ENCODE peak calls at places on chromosome 17, in six cellular contexts. One of them, this sample, is unnamed.

GRCh38 chr17:35447494-35447893 is 1.1 kb downstream of the SLFN13 start:
- DNase-seq in GM12878: no peak
- DNase-seq in K562: no peak
- DNase-seq in H1: no peak
- DNase-seq in HCT116: no peak
- DNase-seq in SK-N-SH: no peak
- DNase-seq in this sample: no peak

GRCh38 chr17:40150215-40150614 is 9.9 kb downstream of the CASC3 start:
- DNase-seq in SK-N-SH: no peak
- DNase-seq in GM12878: no peak
- DNase-seq in K562: no peak
- DNase-seq in H1: no peak
- DNase-seq in HCT116: no peak
- DNase-seq in this sample: no peak

GRCh38 chr17:20992987-20993862 is 49.6 kb downstream of the USP22 start:
- DNase-seq in GM12878: peak
- DNase-seq in H1: peak
- DNase-seq in K562: peak
- DNase-seq in SK-N-SH: peak
- DNase-seq in HCT116: peak
- DNase-seq in this sample: peak

GRCh38 chr17:78172284-78173024 is 4.1 kb downstream of the SYNGR2 start:
- DNase-seq in K562: no peak
- DNase-seq in HCT116: no peak
- DNase-seq in GM12878: no peak
- DNase-seq in SK-N-SH: no peak
- DNase-seq in H1: peak
- DNase-seq in this sample: no peak

GRCh38 chr17:68532826-68533225 is 20.6 kb downstream of the PRKAR1A start:
- DNase-seq in H1: no peak
- DNase-seq in K562: no peak
- DNase-seq in GM12878: no peak
- DNase-seq in HCT116: no peak
- DNase-seq in SK-N-SH: no peak
- DNase-seq in this sample: no peak

GRCh38 chr17:45841883-45842525 is 2.7 kb upstream of the SPPL2C start:
- DNase-seq in SK-N-SH: no peak
- DNase-seq in HCT116: no peak
- DNase-seq in K562: no peak
- DNase-seq in GM12878: no peak
- DNase-seq in H1: no peak
- DNase-seq in this sample: no peak

GRCh38 chr17:77863814-77864161 is 94.7 kb upstream of the TNRC6C start:
- DNase-seq in GM12878: no peak
- DNase-seq in H1: no peak
- DNase-seq in SK-N-SH: peak
- DNase-seq in K562: peak
- DNase-seq in HCT116: no peak
- DNase-seq in this sample: peak

GRCh38 chr17:4949321-4950074 is 1.2 kb upstream of the PFN1 start:
- DNase-seq in SK-N-SH: peak
- DNase-seq in H1: peak
- DNase-seq in K562: peak
- DNase-seq in GM12878: no peak
- DNase-seq in HCT116: peak
- DNase-seq in this sample: peak

GRCh38 chr17:8220783-8221662 is 10.6 kb upstream of the AURKB start:
- DNase-seq in K562: peak
- DNase-seq in GM12878: peak
- DNase-seq in SK-N-SH: peak
- DNase-seq in H1: peak
- DNase-seq in HCT116: peak
- DNase-seq in this sample: peak

GRCh38 chr17:41836550-41837196 is 641 bp upstream of the NT5C3B start:
- DNase-seq in K562: no peak
- DNase-seq in HCT116: no peak
- DNase-seq in GM12878: no peak
- DNase-seq in SK-N-SH: no peak
- DNase-seq in H1: no peak
- DNase-seq in this sample: no peak

GRCh38 chr17:41835214-41835799 is 725 bp downstream of the NT5C3B start:
- DNase-seq in SK-N-SH: no peak
- DNase-seq in H1: no peak
- DNase-seq in HCT116: no peak
- DNase-seq in GM12878: no peak
- DNase-seq in K562: no peak
- DNase-seq in this sample: no peak

GRCh38 chr17:41837761-41838538 is at the start of gene KLHL10:
- DNase-seq in GM12878: no peak
- DNase-seq in SK-N-SH: no peak
- DNase-seq in K562: no peak
- DNase-seq in HCT116: no peak
- DNase-seq in H1: no peak
- DNase-seq in this sample: no peak

GRCh38 chr17:41835800-41836549 is at the start of gene NT5C3B:
- DNase-seq in HCT116: peak
- DNase-seq in SK-N-SH: peak
- DNase-seq in K562: peak
- DNase-seq in GM12878: no peak
- DNase-seq in H1: peak
- DNase-seq in this sample: peak
- TF ChIP-seq SIN3A in HCT116: no peak
- TF ChIP-seq SIN3A in SK-N-SH: peak
- TF ChIP-seq SIN3A in K562: no peak
- TF ChIP-seq SIN3A in GM12878: no peak
- TF ChIP-seq SIN3A in H1: no peak
- TF ChIP-seq SIN3A in this sample: peak

GRCh38 chr17:74890554-74890953 is 2.9 kb downstream of the FADS6 start:
- DNase-seq in GM12878: no peak
- DNase-seq in H1: no peak
- DNase-seq in K562: no peak
- DNase-seq in HCT116: no peak
- DNase-seq in SK-N-SH: no peak
- DNase-seq in this sample: no peak

GRCh38 chr17:74893936-74894671 is 671 bp upstream of the FADS6 start:
- DNase-seq in K562: no peak
- DNase-seq in GM12878: no peak
- DNase-seq in HCT116: no peak
- DNase-seq in SK-N-SH: no peak
- DNase-seq in H1: no peak
- DNase-seq in this sample: no peak

GRCh38 chr17:74888440-74888839 is 5.0 kb downstream of the FADS6 start:
- DNase-seq in HCT116: no peak
- DNase-seq in H1: no peak
- DNase-seq in K562: no peak
- DNase-seq in SK-N-SH: no peak
- DNase-seq in GM12878: no peak
- DNase-seq in this sample: no peak

GRCh38 chr17:74892013-74892841 is 1.2 kb downstream of the FADS6 start:
- DNase-seq in SK-N-SH: peak
- DNase-seq in K562: no peak
- DNase-seq in HCT116: no peak
- DNase-seq in H1: no peak
- DNase-seq in GM12878: no peak
- DNase-seq in this sample: no peak

DNA sequence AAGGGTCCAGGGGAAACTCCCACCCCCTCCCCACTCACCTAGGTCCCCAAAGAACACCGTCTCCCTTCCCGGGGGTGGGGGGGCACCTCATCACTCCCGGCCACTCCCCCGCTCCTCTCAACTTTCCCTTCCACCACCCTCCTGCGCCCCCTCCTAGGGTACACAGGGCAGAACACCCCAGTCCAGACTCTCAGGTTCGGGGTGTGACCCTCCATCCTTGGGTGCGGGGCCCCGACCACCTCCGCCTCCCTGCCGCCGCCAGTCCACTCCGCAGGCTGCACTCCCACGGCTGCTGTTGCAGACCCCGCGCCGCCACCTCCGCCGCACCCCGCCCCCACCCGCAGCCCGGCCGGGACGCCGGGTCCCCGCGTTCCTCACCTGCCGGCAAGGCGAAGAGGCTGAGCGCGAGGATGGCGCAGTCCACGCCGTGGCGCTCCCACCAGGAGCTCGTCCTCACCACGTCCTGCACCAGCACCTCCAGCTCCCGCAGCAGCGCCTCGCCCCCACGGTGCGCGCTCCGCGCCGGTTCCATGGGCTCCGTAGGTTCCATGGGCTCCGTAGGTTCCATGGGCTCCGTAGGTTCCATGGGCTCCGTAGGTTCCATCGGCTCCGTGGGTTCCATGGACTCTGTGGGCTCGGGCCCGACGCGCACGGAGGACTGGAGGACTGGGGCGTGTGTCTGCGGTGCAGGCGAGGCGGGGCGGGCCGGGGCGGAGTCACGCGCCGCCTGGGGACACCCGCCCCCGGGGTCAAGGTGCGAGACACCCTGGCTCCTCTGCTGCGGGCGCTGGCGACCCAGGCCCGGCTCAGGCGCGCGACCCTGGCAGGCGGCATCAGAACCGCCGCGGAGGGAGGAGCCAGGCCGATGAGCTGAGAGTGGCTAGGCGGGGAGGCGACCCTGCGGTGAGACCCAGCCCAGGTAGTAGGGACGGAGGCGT is at the start of gene FADS6:
- DNase-seq in HCT116: no peak
- DNase-seq in K562: no peak
- DNase-seq in SK-N-SH: peak
- DNase-seq in GM12878: no peak
- DNase-seq in H1: no peak
- DNase-seq in this sample: no peak
- TF ChIP-seq MAX in HCT116: no peak
- TF ChIP-seq MAX in K562: no peak
- TF ChIP-seq MAX in SK-N-SH: no peak
- TF ChIP-seq MAX in GM12878: no peak
- TF ChIP-seq MAX in H1: no peak
- TF ChIP-seq MAX in this sample: peak

GRCh38 chr17:2954898-2955445 is 108.4 kb downstream of the OR1D5 start:
- DNase-seq in H1: no peak
- DNase-seq in GM12878: no peak
- DNase-seq in HCT116: peak
- DNase-seq in SK-N-SH: no peak
- DNase-seq in K562: no peak
- DNase-seq in this sample: peak
- TF ChIP-seq SIN3A in H1: no peak
- TF ChIP-seq SIN3A in GM12878: no peak
- TF ChIP-seq SIN3A in HCT116: no peak
- TF ChIP-seq SIN3A in SK-N-SH: no peak
- TF ChIP-seq SIN3A in K562: no peak
- TF ChIP-seq SIN3A in this sample: no peak

GRCh38 chr17:1182831-1183578 is 3.2 kb upstream of the ABR start:
- DNase-seq in K562: no peak
- DNase-seq in SK-N-SH: no peak
- DNase-seq in H1: no peak
- DNase-seq in HCT116: no peak
- DNase-seq in GM12878: no peak
- DNase-seq in this sample: no peak

GRCh38 chr17:1188812-1189211 is 9.0 kb upstream of the ABR start:
- DNase-seq in HCT116: no peak
- DNase-seq in SK-N-SH: no peak
- DNase-seq in GM12878: no peak
- DNase-seq in H1: no peak
- DNase-seq in K562: no peak
- DNase-seq in this sample: no peak

GRCh38 chr17:1186923-1187771 is 7.4 kb upstream of the ABR start:
- DNase-seq in H1: peak
- DNase-seq in SK-N-SH: peak
- DNase-seq in GM12878: no peak
- DNase-seq in HCT116: peak
- DNase-seq in K562: peak
- DNase-seq in this sample: peak

GRCh38 chr17:1181769-1182137 is 2.0 kb upstream of the ABR start:
- DNase-seq in HCT116: no peak
- DNase-seq in GM12878: no peak
- DNase-seq in SK-N-SH: no peak
- DNase-seq in K562: no peak
- DNase-seq in H1: no peak
- DNase-seq in this sample: no peak

DNA sequence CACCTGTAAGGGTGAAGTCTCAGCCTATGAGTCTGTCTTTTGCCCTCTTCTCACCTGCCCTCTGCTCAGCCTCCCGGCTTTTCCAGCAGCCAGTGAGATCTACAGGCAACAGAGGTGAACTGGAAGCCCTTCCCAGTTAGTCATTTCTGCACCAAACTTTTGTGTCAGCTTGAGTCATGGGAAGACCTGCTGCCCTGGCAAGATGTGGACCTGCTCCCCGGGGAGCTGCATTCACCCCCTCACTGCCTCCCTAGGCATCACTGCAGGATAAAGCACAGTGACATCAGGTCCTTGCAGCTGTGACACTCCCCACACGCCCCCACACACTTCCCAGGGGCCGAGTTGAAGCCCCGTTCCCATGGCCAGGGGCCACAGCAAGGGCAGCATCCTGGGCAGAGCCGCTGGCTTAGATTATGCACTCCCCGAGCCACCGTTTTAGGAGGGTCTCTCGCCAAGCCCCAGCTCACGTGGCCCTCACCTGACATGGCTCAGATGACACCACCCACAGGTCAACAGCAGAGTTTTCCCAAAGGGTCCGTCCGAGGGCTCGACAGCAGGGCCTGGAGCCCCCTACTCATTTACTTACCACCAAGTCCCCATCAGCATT is 6.5 kb upstream of the ABR start:
- DNase-seq in GM12878: no peak
- DNase-seq in K562: no peak
- DNase-seq in HCT116: no peak
- DNase-seq in H1: no peak
- DNase-seq in SK-N-SH: no peak
- DNase-seq in this sample: no peak
- TF ChIP-seq MAX in GM12878: no peak
- TF ChIP-seq MAX in K562: no peak
- TF ChIP-seq MAX in HCT116: no peak
- TF ChIP-seq MAX in H1: no peak
- TF ChIP-seq MAX in SK-N-SH: no peak
- TF ChIP-seq MAX in this sample: no peak